ENCODE peak calls at places on chromosomes 11 and 22, in seven cellular contexts. H is activated CD4-positive, CD25-positive, alpha-beta regulatory T cell; L is GM04504; E is dorsolateral prefrontal cortex; I is HT1080; M is body of pancreas; C is stomach. F is an unnamed sample.

GRCh38 chr11:76376746-76377558 is 4.0 kb downstream of the THAP12 start:
- DNase-seq in H (no peak), L (no peak), E (no peak), I (no peak), M (no peak), C (no peak), F (no peak)

GRCh38 chr11:117618956-117619355 is 178.1 kb downstream of the DSCAML1 start:
- DNase-seq in H (no peak), L (no peak), E (peak; percentile 67), I (no peak), M (peak; percentile 12), C (no peak), F (no peak)

GRCh38 chr22:36612458-36612857 is 83.5 kb upstream of the EIF3D start:
- DNase-seq in H (no peak), L (peak; percentile 30), E (no peak), I (peak; percentile 26), M (peak; percentile 55), C (no peak), F (no peak)

GRCh38 chr11:65593518-65594414 is 1.8 kb downstream of the KCNK7 start:
- DNase-seq in H (no peak), L (no peak), E (peak; percentile 74), I (no peak), M (no peak), C (no peak), F (peak; percentile 50)

GRCh38 chr11:3834349-3835099 is 6.2 kb downstream of the RHOG start:
- DNase-seq in H (no peak), L (no peak), E (no peak), I (no peak), M (no peak), C (peak; percentile 40), F (no peak)

GRCh38 chr11:15201586-15201985 is 86.9 kb downstream of the INSC start:
- DNase-seq in H (no peak), L (no peak), E (no peak), I (no peak), M (no peak), C (no peak), F (no peak)

GRCh38 chr11:17828311-17828751 is 93.8 kb downstream of the KCNC1 start:
- DNase-seq in H (no peak), L (peak; percentile 56), E (peak; percentile 56), I (no peak), M (no peak), C (peak; percentile 29), F (no peak)

GRCh38 chr11:132072880-132073213 is 702.4 kb downstream of the NTM start:
- DNase-seq in H (no peak), L (no peak), E (no peak), I (no peak), M (no peak), C (no peak), F (no peak)

GRCh38 chr11:70669871-70670683 is 271.7 kb downstream of the CTTN start:
- DNase-seq in H (no peak), L (no peak), E (no peak), I (no peak), M (no peak), C (no peak), F (no peak)

F was measured in activated CD4-positive, alpha-beta memory T cell treated with anti-CD3 and anti-CD28 coated beads for 36 hours.